ENCODE peak calls at places on chromosomes 13 and 19, in five cellular contexts. Z is stomach, A is endodermal cell, U is fibroblast of lung, Q is spleen. J is an unnamed sample.

GRCh38 chr19:45047188-45047797 is 8.4 kb downstream of the CLASRP start:
- DNase-seq in Z (no peak), A (no peak), U (no peak), Q (no peak), J (no peak)

GRCh38 chr13:23462815-23463559 is 29.5 kb upstream of the SACS start:
- DNase-seq in Z (no peak), A (no peak), U (peak; percentile 90), Q (no peak), J (no peak)

GRCh38 chr13:42348576-42348975 is 76.6 kb downstream of the AKAP11 start:
- DNase-seq in Z (no peak), A (no peak), U (no peak), Q (no peak), J (no peak)

GRCh38 chr19:20035935-20036334 is 3.4 kb downstream of the ZNF682 start:
- DNase-seq in Z (no peak), A (no peak), U (no peak), Q (no peak), J (no peak)

GRCh38 chr13:103178986-103179695 is 112.9 kb upstream of the SLC10A2 start:
- DNase-seq in Z (no peak), A (no peak), U (no peak), Q (no peak), J (no peak)

GRCh38 chr13:20161275-20161950 is 561 bp upstream of the GJA3 start:
- DNase-seq in Z (no peak), A (peak; percentile 65), U (no peak), Q (peak; percentile 88), J (no peak)

GRCh38 chr19:6772028-6772865 is at the start of gene VAV1:
- DNase-seq in Z (peak; percentile 63), A (peak; percentile 57), U (no peak), Q (peak; percentile 97), J (no peak)

GRCh38 chr19:10209305-10209704 is 14.6 kb upstream of the DNMT1 start:
- DNase-seq in Z (no peak), A (no peak), U (peak; percentile 74), Q (no peak), J (peak; percentile 82)

GRCh38 chr13:40564342-40564997 is 102.0 kb downstream of the FOXO1 start:
- DNase-seq in Z (no peak), A (no peak), U (no peak), Q (no peak), J (no peak)

GRCh38 chr13:101415358-101416174 is 742 bp downstream of the NALCN start:
- DNase-seq in Z (no peak), A (no peak), U (no peak), Q (no peak), J (no peak)

GRCh38 chr19:3612901-3613741 is 6.4 kb upstream of the TBXA2R start:
- DNase-seq in Z (no peak), A (peak; percentile 89), U (no peak), Q (peak; percentile 76), J (no peak)

GRCh38 chr13:95745752-95746151 is 68.8 kb downstream of the DNAJC3 start:
- DNase-seq in Z (no peak), A (no peak), U (no peak), Q (no peak), J (no peak)

GRCh38 chr19:16825312-16826168 is 3.7 kb upstream of the SIN3B start:
- DNase-seq in Z (peak; percentile 53), A (peak; percentile 86), U (peak; percentile 79), Q (no peak), J (peak; percentile 73)

GRCh38 chr13:97883356-97883755 is 70.1 kb upstream of the IPO5 start:
- DNase-seq in Z (no peak), A (no peak), U (peak; percentile 53), Q (no peak), J (no peak)

GRCh38 chr19:12665646-12666304 is 767 bp downstream of the MAN2B1 start:
- DNase-seq in Z (no peak), A (no peak), U (peak; percentile 14), Q (peak; percentile 81), J (no peak)

GRCh38 chr13:73059460-73060250 is 850 bp downstream of the KLF5 start:
- DNase-seq in Z (peak; percentile 75), A (peak; percentile 91), U (peak; percentile 36), Q (peak; percentile 92), J (peak; percentile 48)
- H3K4me3 ChIP-seq in Z (peak overlapping the region; percentile 90), A (peak overlapping the region; percentile 98), U (peak overlapping the region; percentile 74), Q (peak overlapping the region; percentile 78), J (peak overlapping the region; percentile 80)

GRCh38 chr19:43880483-43880882 is 53.4 kb downstream of the ZNF283 start:
- DNase-seq in Z (no peak), A (no peak), U (no peak), Q (no peak), J (no peak)
- H3K9me3 ChIP-seq in Z (peaks cover 93% of the 10 kb centered on the region), A (peaks cover 71% of the 10 kb centered on the region), U (no peaks in the 10 kb centered on the region), Q (peaks cover 83% of the 10 kb centered on the region), J (peaks cover 44% of the 10 kb centered on the region)

GRCh38 chr13:30463820-30464495 is 1.8 kb downstream of the HMGB1 start:
- DNase-seq in Z (peak; percentile 61), A (peak; percentile 65), U (peak; percentile 62), Q (peak; percentile 94), J (peak; percentile 53)

GRCh38 chr13:30465541-30466357 is at the start of gene HMGB1:
- DNase-seq in Z (peak; percentile 99), A (peak; percentile 99), U (peak; percentile 99), Q (peak; percentile 98), J (peak; percentile 99)

GRCh38 chr13:30464496-30465351 is 1.0 kb downstream of the HMGB1 start:
- DNase-seq in Z (peak; percentile 69), A (peak; percentile 82), U (peak; percentile 85), Q (peak; percentile 94), J (peak; percentile 80)

GRCh38 chr13:30466358-30466714 is 600 bp upstream of the HMGB1 start:
- DNase-seq in Z (no peak), A (no peak), U (peak; percentile 53), Q (no peak), J (peak; percentile 23)

DNA sequence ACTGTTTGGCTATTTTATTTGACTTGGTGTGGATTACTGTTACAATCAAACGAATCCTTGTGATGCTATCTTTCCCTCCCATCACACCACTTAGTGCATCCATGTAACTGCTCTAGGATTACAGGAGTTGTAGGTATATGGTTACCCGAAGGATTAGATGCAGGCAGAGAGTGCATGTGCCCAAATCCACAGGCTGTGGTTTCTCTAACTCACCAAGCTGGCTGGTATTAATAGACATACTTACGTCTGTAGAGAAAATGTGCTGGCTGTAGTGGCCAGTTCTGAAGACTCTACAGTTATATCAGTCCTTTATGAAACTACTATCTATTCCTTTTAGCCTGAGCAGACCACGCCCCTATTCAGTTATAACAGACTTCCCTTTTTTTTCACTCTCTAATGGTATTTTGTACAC is 1.1 kb upstream of the HMGB1 start:
- DNase-seq in Z (no peak), A (no peak), U (peak; percentile 23), Q (no peak), J (no peak)
- H3K4me3 ChIP-seq in Z (no peak overlapping the region), A (peak overlapping the region; percentile 82), U (no peak overlapping the region), Q (no peak overlapping the region), J (peak overlapping the region; percentile 55)

DNA sequence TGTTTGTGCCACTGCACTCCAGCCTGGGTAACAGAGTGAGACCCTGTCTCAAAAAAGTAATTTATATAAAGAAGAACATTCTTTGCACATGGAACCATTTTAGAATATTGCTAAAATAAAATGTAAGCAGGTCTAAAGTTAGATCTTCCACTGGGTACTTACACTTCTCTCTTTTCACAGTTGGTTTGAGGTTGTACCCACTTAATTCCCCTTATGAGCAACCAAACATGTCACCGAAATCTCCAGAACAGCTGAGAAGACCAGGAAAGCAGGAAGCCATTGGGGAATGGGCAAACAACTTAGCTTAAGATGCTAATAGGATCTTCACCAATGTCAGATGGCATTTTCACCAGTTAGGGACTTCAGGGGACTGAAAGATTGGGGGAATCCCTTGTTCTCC is 18.8 kb downstream of the NLRP4 start:
- DNase-seq in Z (no peak), A (no peak), U (no peak), Q (no peak), J (no peak)
- H3K9me3 ChIP-seq in Z (peaks cover 13% of the 10 kb centered on the region), A (peaks cover 73% of the 10 kb centered on the region), U (no peaks in the 10 kb centered on the region), Q (no peaks in the 10 kb centered on the region), J (no peaks in the 10 kb centered on the region)

GRCh38 chr19:35513231-35513974 is at the start of gene DMKN:
- DNase-seq in Z (no peak), A (peak; percentile 86), U (peak; percentile 11), Q (no peak), J (no peak)
- H3K4me3 ChIP-seq in Z (no peak within 1 kb of the TSS), A (no peak within 1 kb of the TSS), U (no peak within 1 kb of the TSS), Q (no peak within 1 kb of the TSS), J (no peak within 1 kb of the TSS)

GRCh38 chr19:27618006-27618405 is 1594.9 kb downstream of the UQCRFS1 start:
- DNase-seq in Z (no peak), A (no peak), U (no peak), Q (no peak), J (no peak)
- H3K9me3 ChIP-seq in Z (peaks cover 100% of the 10 kb centered on the region), A (peaks cover 100% of the 10 kb centered on the region), U (no peaks in the 10 kb centered on the region), Q (peaks cover 93% of the 10 kb centered on the region), J (peaks cover 70% of the 10 kb centered on the region)

J was measured in MG63.